ENCODE peak calls at places on chromosomes 16 and 17, in four cellular contexts. Y is body of pancreas, X is neuronal stem cell, F is right atrium auricular region. K is an unnamed sample. For H3K4me1, the result is how much of the 10 kb centered on the place peaks cover.

GRCh38 chr17:31274252-31274651 is 22.8 kb downstream of the OMG start:
- DNase-seq in Y (peak), X (no peak), F (no peak), K (no peak)

GRCh38 chr17:2034157-2034556 is 4.2 kb downstream of the DPH1 start:
- DNase-seq in Y (no peak), X (no peak), F (no peak), K (no peak)

GRCh38 chr16:3012828-3013420 is at the start of gene CLDN9:
- DNase-seq in Y (peak), X (no peak), F (no peak), K (peak)

GRCh38 chr16:57544129-57544653 is 1.7 kb downstream of the ADGRG5 start:
- DNase-seq in Y (peak), X (no peak), F (peak), K (peak)

GRCh38 chr16:4032768-4033167 is 83.5 kb downstream of the ADCY9 start:
- DNase-seq in Y (peak), X (no peak), F (no peak), K (peak)

GRCh38 chr16:68732068-68732680 is 4.9 kb upstream of the CDH1 start:
- DNase-seq in Y (peak), X (no peak), F (no peak), K (peak)

GRCh38 chr16:72424776-72425175 is 252.8 kb upstream of the PMFBP1 start:
- DNase-seq in Y (no peak), X (no peak), F (no peak), K (no peak)

GRCh38 chr17:50763716-50764450 is 3.4 kb downstream of the ANKRD40CL start:
- DNase-seq in Y (no peak), X (no peak), F (peak), K (peak)

GRCh38 chr16:68921654-68922053 is 78.3 kb downstream of the TANGO6 start:
- DNase-seq in Y (peak), X (no peak), F (no peak), K (peak)

GRCh38 chr16:4517812-4518211 is 20.8 kb downstream of the CDIP1 start:
- DNase-seq in Y (peak), X (peak), F (no peak), K (no peak)

DNA sequence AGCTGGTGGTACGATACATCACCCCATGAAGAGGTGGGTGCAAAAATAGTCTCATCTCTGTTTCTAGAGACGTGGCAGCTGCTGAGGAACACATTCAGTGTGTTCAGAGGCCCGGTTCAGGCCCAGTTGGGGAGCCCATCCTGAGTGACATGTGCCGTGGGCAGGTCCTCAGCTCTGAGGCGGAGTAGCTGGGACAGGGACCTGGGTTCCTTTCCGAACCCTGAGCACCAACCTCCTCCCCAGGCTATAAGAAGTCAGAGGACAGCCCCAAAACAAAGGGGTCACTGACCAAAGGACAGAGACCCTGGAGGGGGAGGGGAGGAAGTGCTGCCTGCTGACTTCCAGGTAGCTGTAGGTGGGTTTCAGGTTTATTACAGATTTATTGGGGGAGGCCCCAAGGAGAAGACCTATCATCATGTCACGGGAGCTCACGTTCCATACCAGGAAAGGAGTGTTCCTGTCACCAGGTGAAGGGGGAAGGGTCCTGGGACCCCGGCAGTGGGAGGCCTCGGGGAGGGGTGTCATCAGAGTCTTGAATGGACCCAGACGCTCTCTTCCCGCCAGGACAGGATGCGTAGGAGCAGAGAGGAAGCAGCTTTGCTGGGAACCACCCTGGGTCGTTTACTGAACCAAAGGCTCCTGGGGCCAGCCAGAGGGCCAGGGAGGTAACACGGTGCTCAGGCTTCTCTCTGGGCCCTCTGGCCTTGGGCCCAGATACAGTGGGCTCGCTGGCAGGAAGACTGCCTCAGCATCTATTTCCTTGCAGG is 4.9 kb downstream of the LDHD start:
- DNase-seq in Y (no peak), X (no peak), F (no peak), K (no peak)
- H3K4me1 ChIP-seq in Y (half or more), X (under half), F (under half), K (under half)

DNA sequence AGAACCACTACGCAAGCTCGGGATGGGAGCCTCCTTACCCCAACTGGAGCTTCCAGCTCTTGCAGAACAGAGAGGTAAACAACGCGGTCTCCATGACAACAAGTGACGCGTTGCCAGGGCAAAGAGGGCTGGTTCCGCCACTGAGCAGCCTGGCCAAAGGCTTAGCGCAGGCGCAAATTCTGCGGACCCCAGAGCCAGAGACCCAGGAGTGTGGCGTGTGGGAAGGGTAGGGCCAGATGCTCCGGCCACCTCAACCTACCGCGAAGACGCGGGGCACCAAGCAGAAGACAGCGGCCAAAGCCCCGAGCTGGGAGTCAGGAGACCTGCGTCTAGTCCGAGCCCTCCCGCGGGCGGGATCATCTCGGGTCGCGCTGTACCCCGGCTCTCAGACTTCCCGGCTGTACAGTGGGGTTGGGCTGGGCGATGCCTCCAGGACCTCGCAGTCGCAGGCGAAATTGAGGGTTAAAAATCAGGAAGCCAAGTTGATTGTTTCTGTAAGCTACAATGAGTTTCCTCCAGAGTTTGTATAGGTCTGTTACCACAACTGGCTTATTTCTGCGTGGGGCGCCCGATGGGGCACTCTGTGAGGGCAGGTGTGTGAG is at the start of gene TEKT1:
- DNase-seq in Y (peak), X (peak), F (peak), K (peak)
- H3K4me3 ChIP-seq in Y (no peak), X (peak), F (no peak), K (no peak)

GRCh38 chr17:46088595-46088994 is 89.5 kb downstream of the STH start:
- DNase-seq in Y (no peak), X (no peak), F (no peak), K (no peak)
- H3K4me1 ChIP-seq in Y (under half), X (under half), F (under half), K (under half)

DNA sequence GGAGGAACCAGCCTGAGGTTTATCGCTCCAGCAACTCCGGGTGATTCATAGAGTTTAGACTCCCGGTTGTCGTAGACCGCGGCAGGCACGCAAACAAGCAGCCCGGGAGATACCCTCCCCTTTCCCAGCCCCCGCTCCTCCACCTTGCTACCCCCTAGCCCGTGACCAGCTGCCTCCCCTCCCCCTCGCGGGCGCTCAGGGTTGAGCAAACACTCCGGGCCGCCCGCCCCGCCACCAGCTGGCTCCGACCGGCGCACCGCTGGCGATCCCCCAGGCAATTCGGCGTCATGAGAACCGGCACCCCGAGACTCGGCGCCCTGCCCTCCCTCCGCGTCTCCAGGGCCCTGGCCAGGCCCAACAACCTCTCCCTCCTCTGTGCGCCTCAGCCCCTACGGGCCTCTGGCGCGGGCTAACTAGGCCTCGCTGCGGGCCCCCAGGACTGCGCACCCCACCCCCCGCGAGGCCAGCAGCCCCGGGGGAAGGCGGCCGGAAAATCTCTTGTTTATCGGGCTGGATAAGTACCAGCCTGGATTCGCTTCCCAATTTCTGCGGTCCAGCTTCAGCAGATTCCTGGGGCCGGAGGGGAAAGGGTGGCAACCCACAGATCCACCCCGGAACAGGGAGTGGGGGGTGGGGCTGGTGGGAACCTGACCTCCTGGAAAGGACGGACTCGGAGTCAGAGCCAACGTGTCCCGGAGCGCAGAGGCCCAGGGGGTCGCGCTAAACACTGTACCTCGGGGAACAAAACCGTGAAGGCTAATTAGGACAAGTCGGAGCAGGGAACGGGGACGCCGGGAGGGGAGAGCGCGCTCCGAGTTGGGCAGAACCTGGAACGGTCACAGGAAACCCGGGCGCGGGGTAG is 951 bp upstream of the GPRC5C start:
- DNase-seq in Y (peak), X (peak), F (peak), K (peak)
- H3K4me3 ChIP-seq in Y (peak), X (peak), F (peak), K (peak)

DNA sequence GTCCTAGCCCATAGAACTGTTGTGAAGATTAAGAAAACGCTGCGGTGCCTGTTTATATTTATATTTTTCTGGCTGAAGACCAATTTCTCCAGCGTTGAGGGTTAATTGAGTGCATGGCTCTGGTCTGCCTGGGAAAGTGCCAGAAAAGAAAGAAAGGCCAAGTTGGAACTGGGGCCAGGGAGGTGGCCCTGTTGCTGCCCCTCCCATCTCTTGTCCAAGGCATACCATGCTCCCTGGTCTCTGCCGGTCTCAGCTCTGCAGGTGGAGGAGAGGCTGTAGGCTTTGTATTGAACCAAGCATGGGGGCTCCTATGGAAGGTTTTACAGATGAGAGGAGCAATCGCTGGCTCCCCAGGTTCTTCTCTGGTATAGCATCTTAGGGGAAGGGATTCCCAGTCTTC is 124.7 kb downstream of the MGAT5B start:
- DNase-seq in Y (no peak), X (no peak), F (no peak), K (no peak)
- H3K4me1 ChIP-seq in Y (under half), X (under half), F (under half), K (under half)

DNA sequence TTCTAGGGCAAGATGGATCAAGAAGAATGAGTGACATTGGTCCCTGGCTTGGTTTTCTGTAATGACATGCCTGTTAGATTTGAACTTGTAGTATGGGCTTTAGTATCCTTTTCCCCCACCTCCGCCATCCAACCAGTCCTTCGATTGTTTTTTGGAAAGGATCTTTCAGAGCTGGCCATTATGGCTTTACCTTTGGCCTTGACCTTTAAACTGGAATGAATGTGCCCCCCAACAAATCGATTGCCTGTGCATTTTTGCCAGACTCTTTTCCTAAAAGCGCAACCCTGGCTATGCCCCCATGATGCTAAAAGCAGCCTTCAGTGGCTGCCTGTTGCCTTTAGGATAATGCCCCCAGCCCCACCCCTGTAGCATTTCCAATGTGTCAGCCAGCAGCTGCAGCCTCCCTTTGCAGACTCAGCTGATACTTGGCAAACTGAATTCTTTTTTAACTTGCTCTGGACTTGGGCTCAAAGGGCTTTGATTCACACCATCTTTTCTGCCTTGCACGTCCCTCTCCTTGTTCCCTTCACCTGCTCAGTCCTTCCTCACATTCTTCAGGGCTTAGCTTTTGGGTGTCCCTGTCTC is 4.0 kb downstream of the GPRC5C start:
- DNase-seq in Y (peak), X (no peak), F (no peak), K (no peak)
- H3K4me3 ChIP-seq in Y (no peak), X (no peak), F (no peak), K (no peak)

GRCh38 chr17:57401556-57402488 is 145.5 kb downstream of the MSI2 start:
- DNase-seq in Y (no peak), X (no peak), F (no peak), K (no peak)
- H3K4me1 ChIP-seq in Y (under half), X (half or more), F (under half), K (under half)